ENCODE peak calls at places on chromosomes 3 and 15, in five cellular contexts. Q is left ventricle myocardium inferior; L is right atrium auricular region; S is uterus; P is CD8-positive, alpha-beta T cell. M is an unnamed sample.

GRCh38 chr3:65334045-65334665 is 646.4 kb upstream of the ADAMTS9 start:
- DNase-seq in L (no peak), P (no peak), Q (no peak), S (no peak), M (no peak)

GRCh38 chr3:178520436-178520835 is 15.8 kb upstream of the KCNMB2 start:
- DNase-seq in S (no peak), Q (no peak), L (no peak), P (no peak), M (no peak)

GRCh38 chr15:101495334-101496197 is 6.1 kb upstream of the PCSK6 start:
- DNase-seq in P (no peak), L (no peak), S (no peak), Q (no peak), M (no peak)

GRCh38 chr15:92395176-92395521 is 1.5 kb downstream of the ST8SIA2 start:
- DNase-seq in L (no peak), P (no peak), Q (no peak), S (no peak), M (no peak)

GRCh38 chr15:55289573-55290360 is at the start of gene RAB27A:
- DNase-seq in L (peak), P (peak), S (peak), Q (peak), M (peak)

GRCh38 chr3:190912736-190913135 is 50.2 kb upstream of the GMNC start:
- DNase-seq in Q (no peak), S (no peak), L (no peak), P (no peak), M (no peak)

GRCh38 chr3:198107840-198108734 is 148.1 kb downstream of the LMLN start:
- DNase-seq in L (no peak), P (no peak), Q (no peak), S (no peak), M (no peak)

GRCh38 chr15:80162059-80162554 is 9.3 kb downstream of the FAH start:
- DNase-seq in P (no peak), L (no peak), S (no peak), Q (no peak), M (peak)

GRCh38 chr3:135771760-135772159 is 193.8 kb upstream of the PPP2R3A start:
- DNase-seq in L (no peak), P (no peak), S (no peak), Q (no peak), M (no peak)

GRCh38 chr3:141578197-141578596 is 91.4 kb downstream of the RASA2 start:
- DNase-seq in L (no peak), P (no peak), Q (no peak), S (no peak), M (no peak)

GRCh38 chr3:141576744-141577052 is 89.9 kb downstream of the RASA2 start:
- DNase-seq in S (no peak), Q (no peak), L (no peak), P (no peak), M (no peak)

DNA sequence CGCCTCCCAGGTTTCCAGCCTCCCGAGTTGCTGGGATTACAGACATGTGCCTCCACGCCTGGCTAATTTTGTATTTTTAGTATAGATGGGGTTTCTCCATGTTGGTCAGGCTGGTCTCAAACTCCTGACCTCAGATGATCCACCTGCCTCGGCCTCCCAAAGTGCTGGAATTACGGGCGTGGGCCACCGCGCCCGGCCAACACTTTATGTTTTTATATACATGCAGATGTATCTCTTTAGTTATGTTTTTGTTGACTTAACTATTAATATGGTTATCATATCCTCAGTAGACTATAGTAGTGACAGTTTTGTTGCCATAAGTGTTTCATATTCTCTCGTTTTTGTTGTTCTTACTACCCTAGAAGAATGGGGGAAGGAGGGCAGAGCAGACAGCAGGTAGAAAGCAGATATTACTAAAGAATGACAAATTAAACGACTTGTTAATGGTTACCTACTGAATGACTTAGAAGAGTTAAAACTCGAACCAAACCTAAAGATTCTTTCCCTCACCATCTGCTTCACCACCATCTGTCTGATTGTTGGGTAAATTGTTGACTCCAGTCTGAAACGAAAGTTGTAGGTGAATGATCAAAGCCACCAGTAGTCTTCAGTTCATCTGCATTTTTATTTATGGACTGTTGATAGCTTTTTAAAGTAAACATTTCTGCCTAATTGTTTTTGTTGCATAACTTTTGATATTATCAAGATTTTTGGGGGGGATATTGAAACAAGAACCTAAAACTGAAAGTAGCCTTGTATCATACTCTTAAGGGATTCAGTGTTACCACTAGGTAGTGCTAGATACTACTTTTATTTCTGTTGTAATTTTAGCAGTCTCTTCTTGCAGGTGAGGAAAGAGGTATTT is 89.3 kb downstream of the RASA2 start:
- DNase-seq in P (no peak), S (no peak), L (no peak), Q (no peak), M (no peak)
- TF ChIP-seq CTCF in P (peak), S (peak), L (no peak), Q (peak), M (peak)

GRCh38 chr15:52463638-52464037 is 65.0 kb downstream of the MYO5A start:
- DNase-seq in L (no peak), P (no peak), Q (no peak), S (no peak), M (no peak)
- TF ChIP-seq CTCF in L (no peak), P (peak), Q (peak), S (no peak), M (no peak)

DNA sequence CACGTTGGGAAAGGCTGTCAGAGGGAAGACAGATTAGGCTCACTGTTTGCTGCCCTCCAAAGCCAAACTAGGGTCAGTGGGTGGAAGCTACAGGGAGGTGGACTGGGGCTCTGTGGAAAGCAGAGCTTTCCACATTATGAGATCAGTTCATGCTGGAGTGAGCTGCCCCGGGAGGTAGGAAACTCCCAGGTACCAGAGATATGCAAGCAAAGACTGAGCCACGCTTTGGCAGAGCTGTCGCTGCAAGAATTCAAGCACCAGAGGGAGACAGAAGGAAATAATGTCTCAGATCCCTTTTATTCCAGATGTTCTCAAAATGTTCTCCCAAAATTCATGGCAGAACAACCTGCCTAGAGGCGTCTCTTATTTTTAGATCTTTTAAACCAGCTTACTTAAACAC is 286.6 kb downstream of the WDR72 start:
- DNase-seq in Q (no peak), L (no peak), P (no peak), S (no peak), M (no peak)
- TF ChIP-seq CTCF in Q (no peak), L (no peak), P (no peak), S (no peak), M (no peak)

DNA sequence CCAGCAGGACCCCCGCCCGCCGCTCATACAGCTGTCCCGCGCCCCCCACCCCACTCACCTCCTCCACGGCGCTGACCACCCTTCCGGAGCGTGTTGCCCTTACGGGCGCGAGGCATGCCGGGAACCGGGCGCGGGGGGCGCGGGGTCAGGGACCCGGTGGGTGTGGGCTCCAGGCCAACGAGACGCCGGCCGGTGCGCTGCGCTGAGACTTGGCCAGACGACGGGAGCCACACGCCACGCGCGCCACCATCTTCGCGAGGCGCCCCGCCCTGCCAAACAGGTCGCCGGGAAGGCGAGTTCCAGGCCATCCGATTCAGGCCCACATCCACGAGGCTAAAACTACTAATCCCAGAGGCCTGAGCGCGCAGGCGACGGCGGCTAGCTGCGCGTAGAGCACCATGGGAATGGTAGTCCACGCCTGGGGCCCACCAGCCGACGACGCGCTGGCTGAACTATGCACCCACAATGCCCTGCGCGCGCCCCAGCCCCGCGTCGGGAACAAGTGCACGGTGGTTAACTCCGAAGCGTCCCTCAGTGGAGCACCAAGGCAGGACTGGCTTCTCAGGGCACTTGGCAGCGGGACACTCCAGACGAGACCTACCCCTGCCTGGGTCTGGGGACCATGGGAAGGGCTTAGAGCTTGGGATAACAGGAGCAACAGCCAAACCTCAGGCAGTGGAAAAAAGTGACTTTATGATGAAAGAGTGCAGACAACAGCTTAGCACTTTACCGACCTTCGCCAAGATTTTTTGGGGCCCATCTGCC is at the start of gene IFRD2:
- DNase-seq in Q (peak), L (peak), S (peak), P (peak), M (peak)
- TF ChIP-seq CTCF in Q (no peak), L (no peak), S (no peak), P (no peak), M (no peak)

M was measured in sigmoid colon.